ENCODE peak calls at places on chromosome 6, in four cellular contexts. One of them, this sample, is unnamed.
A peak's percentile ranks its signal among the peaks of the same experiment; 100 is the strongest.

GRCh38 chr6:76861403-76861802 is 601.9 kb downstream of the HTR1B start:
- DNase-seq in nephron progenitor cell: peak; percentile 23
- DNase-seq in foreskin fibroblast: no peak
- DNase-seq in choroid plexus epithelial cell: peak; percentile 28
- DNase-seq in this sample: no peak

GRCh38 chr6:17700421-17701416 is 6.0 kb downstream of the NUP153 start:
- DNase-seq in foreskin fibroblast: no peak
- DNase-seq in nephron progenitor cell: no peak
- DNase-seq in choroid plexus epithelial cell: no peak
- DNase-seq in this sample: no peak

GRCh38 chr6:170280689-170281045 is 10.2 kb downstream of the DLL1 start:
- DNase-seq in foreskin fibroblast: no peak
- DNase-seq in nephron progenitor cell: no peak
- DNase-seq in choroid plexus epithelial cell: no peak
- DNase-seq in this sample: no peak

GRCh38 chr6:130503146-130503545 is 137.3 kb downstream of the TMEM200A start:
- DNase-seq in nephron progenitor cell: no peak
- DNase-seq in foreskin fibroblast: peak; percentile 90
- DNase-seq in choroid plexus epithelial cell: peak; percentile 85
- DNase-seq in this sample: no peak

GRCh38 chr6:104566411-104566810 is 293.3 kb downstream of the HACE1 start:
- DNase-seq in foreskin fibroblast: no peak
- DNase-seq in choroid plexus epithelial cell: peak; percentile 52
- DNase-seq in nephron progenitor cell: no peak
- DNase-seq in this sample: no peak

GRCh38 chr6:83270971-83271714 is 78.0 kb downstream of the RWDD2A start:
- DNase-seq in foreskin fibroblast: peak; percentile 79
- DNase-seq in nephron progenitor cell: no peak
- DNase-seq in choroid plexus epithelial cell: peak; percentile 88
- DNase-seq in this sample: no peak

GRCh38 chr6:82645536-82646230 is 282.1 kb downstream of the TPBG start:
- DNase-seq in foreskin fibroblast: peak; percentile 2
- DNase-seq in nephron progenitor cell: no peak
- DNase-seq in choroid plexus epithelial cell: no peak
- DNase-seq in this sample: no peak

GRCh38 chr6:130620338-130620781 is 206.8 kb upstream of the SMLR1 start:
- DNase-seq in choroid plexus epithelial cell: peak; percentile 44
- DNase-seq in nephron progenitor cell: no peak
- DNase-seq in foreskin fibroblast: peak; percentile 53
- DNase-seq in this sample: no peak

GRCh38 chr6:35036828-35037095 is 104.4 kb downstream of the TCP11 start:
- DNase-seq in foreskin fibroblast: no peak
- DNase-seq in nephron progenitor cell: no peak
- DNase-seq in choroid plexus epithelial cell: no peak
- DNase-seq in this sample: no peak

GRCh38 chr6:35477551-35478179 is 9.5 kb downstream of the RPL10A start:
- DNase-seq in foreskin fibroblast: no peak
- DNase-seq in nephron progenitor cell: no peak
- DNase-seq in choroid plexus epithelial cell: no peak
- DNase-seq in this sample: no peak

GRCh38 chr6:157999100-158000051 is 17.7 kb downstream of the SYNJ2 start:
- DNase-seq in choroid plexus epithelial cell: no peak
- DNase-seq in nephron progenitor cell: no peak
- DNase-seq in foreskin fibroblast: no peak
- DNase-seq in this sample: no peak
- TF ChIP-seq CTCF in choroid plexus epithelial cell: no peak
- TF ChIP-seq CTCF in nephron progenitor cell: no peak
- TF ChIP-seq CTCF in foreskin fibroblast: no peak
- TF ChIP-seq CTCF in this sample: no peak

GRCh38 chr6:18997375-18997826 is 610.3 kb downstream of the RNF144B start:
- DNase-seq in nephron progenitor cell: peak; percentile 5
- DNase-seq in foreskin fibroblast: peak; percentile 4
- DNase-seq in choroid plexus epithelial cell: peak; percentile 80
- DNase-seq in this sample: peak; percentile 39
- TF ChIP-seq CTCF in nephron progenitor cell: peak; percentile 64
- TF ChIP-seq CTCF in foreskin fibroblast: peak; percentile 58
- TF ChIP-seq CTCF in choroid plexus epithelial cell: peak; percentile 73
- TF ChIP-seq CTCF in this sample: peak; percentile 61

DNA sequence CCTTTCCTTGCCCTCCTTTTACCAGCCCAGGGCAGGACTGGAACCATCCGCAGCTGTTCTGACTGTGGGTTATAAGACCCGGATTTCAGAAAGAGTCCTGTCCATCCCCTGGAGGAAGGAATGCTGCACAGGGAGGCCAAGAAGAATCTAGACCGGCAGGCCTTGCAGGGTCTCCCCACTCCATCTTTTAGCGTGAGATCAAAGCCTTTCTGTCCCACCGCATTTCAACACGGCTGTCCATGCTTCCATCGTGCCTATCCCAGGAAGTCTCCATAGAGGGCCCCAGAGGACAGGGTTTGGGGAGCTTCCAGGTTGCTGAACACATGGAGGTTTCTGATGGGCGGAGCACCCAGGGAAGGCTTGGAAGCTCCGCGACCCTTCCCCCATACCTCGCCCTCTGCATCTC is 79.3 kb upstream of the AGPAT4 start:
- DNase-seq in nephron progenitor cell: peak; percentile 44
- DNase-seq in foreskin fibroblast: no peak
- DNase-seq in choroid plexus epithelial cell: peak; percentile 47
- DNase-seq in this sample: no peak
- TF ChIP-seq CTCF in nephron progenitor cell: peak; percentile 37
- TF ChIP-seq CTCF in foreskin fibroblast: no peak
- TF ChIP-seq CTCF in choroid plexus epithelial cell: no peak
- TF ChIP-seq CTCF in this sample: no peak

GRCh38 chr6:95352064-95352463 is 225.3 kb upstream of the MANEA start:
- DNase-seq in choroid plexus epithelial cell: peak; percentile 39
- DNase-seq in nephron progenitor cell: no peak
- DNase-seq in foreskin fibroblast: no peak
- DNase-seq in this sample: no peak
- TF ChIP-seq CTCF in choroid plexus epithelial cell: peak; percentile 26
- TF ChIP-seq CTCF in nephron progenitor cell: no peak
- TF ChIP-seq CTCF in foreskin fibroblast: no peak
- TF ChIP-seq CTCF in this sample: no peak

DNA sequence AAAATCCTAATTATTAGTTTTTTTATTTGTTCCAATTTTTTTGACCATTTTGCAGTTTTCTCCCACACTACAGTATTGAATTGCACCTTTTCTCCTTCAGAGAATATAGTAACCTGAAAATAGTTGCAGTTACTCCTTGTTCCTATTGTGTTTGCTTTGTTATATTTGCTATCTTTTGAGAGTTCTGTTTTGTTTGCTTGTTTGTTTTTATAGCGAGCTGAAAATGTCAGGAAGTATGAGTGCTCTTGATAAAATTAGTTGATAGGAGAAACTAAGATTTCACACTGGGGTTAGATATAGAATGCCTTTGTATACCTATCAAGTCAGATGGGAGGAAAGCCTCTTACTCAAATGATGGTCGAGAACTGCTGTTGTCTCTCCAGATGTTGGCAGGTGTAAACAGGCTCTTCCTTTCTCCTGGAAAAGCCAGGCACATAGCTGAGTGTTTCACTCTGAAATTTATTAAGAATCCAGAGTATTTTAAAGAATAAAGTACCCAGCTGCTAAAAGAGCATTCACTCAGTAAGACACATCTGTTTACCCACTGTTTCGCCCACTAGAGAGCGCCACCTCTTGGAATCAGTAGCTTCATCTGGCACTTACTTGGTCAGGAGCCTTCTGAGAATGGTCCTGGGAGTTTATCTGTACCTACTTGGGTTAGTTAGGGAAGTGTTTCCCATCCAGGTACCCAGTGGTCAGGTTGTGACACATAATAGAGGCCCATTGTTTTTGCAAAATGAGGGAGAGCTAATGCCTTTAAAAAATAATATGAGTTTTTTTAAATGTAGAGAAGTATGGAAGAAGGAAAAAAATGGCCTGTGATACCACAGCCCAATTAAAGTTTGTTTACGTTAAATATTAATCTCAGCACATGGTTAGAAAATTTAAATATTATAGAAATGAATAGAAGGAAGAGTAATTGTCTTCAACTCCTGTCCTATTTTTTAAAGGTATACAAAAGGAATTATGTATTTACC is 11.2 kb downstream of the NT5DC1 start:
- DNase-seq in nephron progenitor cell: peak; percentile 34
- DNase-seq in choroid plexus epithelial cell: peak; percentile 80
- DNase-seq in foreskin fibroblast: peak; percentile 65
- DNase-seq in this sample: no peak
- TF ChIP-seq CTCF in nephron progenitor cell: peak; percentile 57
- TF ChIP-seq CTCF in choroid plexus epithelial cell: peak; percentile 82
- TF ChIP-seq CTCF in foreskin fibroblast: peak; percentile 71
- TF ChIP-seq CTCF in this sample: peak; percentile 65

DNA sequence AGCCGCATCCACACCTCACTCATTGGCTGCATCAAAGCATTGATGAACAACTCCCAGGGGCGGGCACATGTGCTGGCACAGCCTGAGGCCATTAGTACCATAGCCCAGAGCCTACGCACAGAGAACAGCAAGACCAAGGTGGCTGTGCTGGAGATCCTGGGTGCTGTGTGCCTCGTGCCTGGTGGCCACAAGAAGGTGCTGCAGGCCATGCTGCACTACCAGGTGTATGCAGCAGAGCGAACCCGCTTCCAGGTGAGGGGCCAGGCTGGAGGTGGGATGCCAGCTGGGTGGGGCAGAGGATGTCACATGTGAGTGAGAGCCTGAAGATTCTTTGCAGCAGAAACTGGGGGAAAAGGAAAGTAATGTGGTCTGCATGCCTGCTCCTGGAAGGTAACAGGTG is 66.7 kb downstream of the MOCS1 start:
- DNase-seq in choroid plexus epithelial cell: no peak
- DNase-seq in foreskin fibroblast: no peak
- DNase-seq in nephron progenitor cell: no peak
- DNase-seq in this sample: no peak
- TF ChIP-seq CTCF in choroid plexus epithelial cell: peak; percentile 30
- TF ChIP-seq CTCF in foreskin fibroblast: no peak
- TF ChIP-seq CTCF in nephron progenitor cell: no peak
- TF ChIP-seq CTCF in this sample: no peak

DNA sequence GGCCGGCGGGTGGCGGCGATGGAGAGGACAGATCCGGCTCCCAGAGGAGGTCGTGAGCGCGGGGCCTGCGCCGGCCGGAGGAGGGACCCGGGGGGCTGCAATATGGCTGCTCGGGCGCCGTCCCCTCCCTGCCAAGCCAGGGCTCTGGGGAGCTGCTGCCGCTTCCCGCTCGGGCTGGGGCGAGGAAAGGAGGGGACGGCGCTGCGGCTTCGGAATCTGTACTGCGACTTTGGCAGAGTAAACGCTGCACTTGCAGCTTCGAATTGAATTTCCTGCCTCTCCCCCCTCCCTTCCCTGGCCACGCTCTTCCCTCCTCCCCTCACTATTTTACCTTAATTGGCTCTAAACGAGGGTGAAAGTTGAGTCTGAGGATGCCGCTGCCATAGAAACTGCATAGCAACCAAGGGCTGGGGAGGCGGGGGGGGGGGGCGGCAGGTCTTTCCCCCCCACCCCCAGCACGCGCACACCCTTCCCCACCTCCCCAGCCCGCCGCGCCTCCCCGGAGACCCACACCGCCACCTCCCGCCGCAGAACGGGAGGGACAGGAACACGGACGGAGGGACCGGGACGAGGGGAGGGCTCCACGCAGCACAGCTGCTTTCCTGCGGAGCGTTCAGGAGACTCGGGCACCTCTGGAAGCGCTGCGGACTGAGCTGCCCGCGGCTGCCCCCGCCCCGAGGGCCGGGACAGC is 93.9 kb downstream of the RNASET2 start:
- DNase-seq in nephron progenitor cell: peak; percentile 76
- DNase-seq in foreskin fibroblast: peak; percentile 35
- DNase-seq in choroid plexus epithelial cell: peak; percentile 7
- DNase-seq in this sample: peak; percentile 71
- TF ChIP-seq CTCF in nephron progenitor cell: no peak
- TF ChIP-seq CTCF in foreskin fibroblast: no peak
- TF ChIP-seq CTCF in choroid plexus epithelial cell: no peak
- TF ChIP-seq CTCF in this sample: peak; percentile 55

GRCh38 chr6:28770732-28771131 is 153.1 kb downstream of the TRIM27 start:
- DNase-seq in foreskin fibroblast: no peak
- DNase-seq in choroid plexus epithelial cell: no peak
- DNase-seq in nephron progenitor cell: no peak
- DNase-seq in this sample: no peak

GRCh38 chr6:28772480-28773381 is 151.1 kb downstream of the TRIM27 start:
- DNase-seq in choroid plexus epithelial cell: no peak
- DNase-seq in foreskin fibroblast: no peak
- DNase-seq in nephron progenitor cell: peak; percentile 41
- DNase-seq in this sample: no peak

GRCh38 chr6:28769626-28770402 is 154.0 kb downstream of the TRIM27 start:
- DNase-seq in foreskin fibroblast: peak; percentile 69
- DNase-seq in choroid plexus epithelial cell: peak; percentile 53
- DNase-seq in nephron progenitor cell: peak; percentile 56
- DNase-seq in this sample: no peak

GRCh38 chr6:28774292-28775051 is 149.3 kb downstream of the TRIM27 start:
- DNase-seq in choroid plexus epithelial cell: no peak
- DNase-seq in foreskin fibroblast: no peak
- DNase-seq in nephron progenitor cell: no peak
- DNase-seq in this sample: no peak

DNA sequence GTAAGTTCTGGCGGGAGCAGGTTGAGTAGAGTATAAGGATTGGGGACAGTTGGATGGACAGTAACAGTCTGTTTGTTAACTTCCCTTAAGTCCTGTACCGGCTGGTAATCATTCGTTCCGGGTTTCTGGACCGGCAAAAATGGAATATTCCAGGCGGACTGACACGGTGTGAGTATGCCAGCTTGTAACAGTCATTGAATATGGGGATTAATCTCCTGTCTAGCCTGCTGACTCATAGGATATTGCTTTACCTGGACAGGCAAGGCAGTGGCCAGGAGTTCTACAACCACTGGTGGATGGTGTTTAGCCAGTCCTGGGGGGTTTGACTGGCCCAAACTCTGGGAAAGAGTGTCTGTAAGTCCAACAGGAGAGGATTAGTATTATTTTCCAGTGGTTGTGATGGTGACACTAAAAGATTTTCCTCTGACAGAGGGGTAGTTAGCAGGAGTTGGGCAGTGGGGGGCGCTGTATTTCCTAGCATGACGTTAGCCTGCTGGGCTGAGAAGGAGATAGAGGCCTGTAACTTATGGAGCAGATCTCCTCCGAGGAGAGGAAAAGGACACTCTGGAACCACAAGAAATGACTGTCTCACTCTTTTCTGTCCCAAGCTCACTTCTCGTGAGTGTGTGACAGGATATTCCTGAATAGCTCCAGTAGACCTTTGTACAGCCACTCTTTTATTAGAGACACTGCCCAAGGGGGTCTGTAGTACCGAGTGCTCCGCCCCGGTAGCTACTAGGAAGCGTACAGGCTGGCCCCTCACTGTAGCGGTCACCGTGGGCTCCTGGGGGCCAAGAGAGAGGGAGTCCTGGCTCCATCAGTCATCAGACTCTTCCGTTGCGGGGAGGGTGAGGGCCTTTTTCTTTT is 152.2 kb downstream of the TRIM27 start:
- DNase-seq in foreskin fibroblast: no peak
- DNase-seq in choroid plexus epithelial cell: no peak
- DNase-seq in nephron progenitor cell: peak; percentile 70
- DNase-seq in this sample: no peak
- TF ChIP-seq CTCF in foreskin fibroblast: no peak
- TF ChIP-seq CTCF in choroid plexus epithelial cell: no peak
- TF ChIP-seq CTCF in nephron progenitor cell: peak; percentile 56
- TF ChIP-seq CTCF in this sample: no peak

GRCh38 chr6:12602342-12602741 is 114.2 kb upstream of the PHACTR1 start:
- DNase-seq in choroid plexus epithelial cell: no peak
- DNase-seq in nephron progenitor cell: no peak
- DNase-seq in foreskin fibroblast: no peak
- DNase-seq in this sample: no peak

GRCh38 chr6:12601881-12602280 is 114.7 kb upstream of the PHACTR1 start:
- DNase-seq in choroid plexus epithelial cell: peak; percentile 58
- DNase-seq in nephron progenitor cell: no peak
- DNase-seq in foreskin fibroblast: no peak
- DNase-seq in this sample: no peak

GRCh38 chr6:12605888-12606345 is 110.7 kb upstream of the PHACTR1 start:
- DNase-seq in choroid plexus epithelial cell: peak; percentile 83
- DNase-seq in foreskin fibroblast: peak; percentile 84
- DNase-seq in nephron progenitor cell: peak; percentile 51
- DNase-seq in this sample: peak; percentile 23

GRCh38 chr6:12603711-12604049 is 112.9 kb upstream of the PHACTR1 start:
- DNase-seq in nephron progenitor cell: no peak
- DNase-seq in choroid plexus epithelial cell: no peak
- DNase-seq in foreskin fibroblast: no peak
- DNase-seq in this sample: no peak

GRCh38 chr6:12602951-12603710 is 113.4 kb upstream of the PHACTR1 start:
- DNase-seq in foreskin fibroblast: peak; percentile 80
- DNase-seq in choroid plexus epithelial cell: peak; percentile 84
- DNase-seq in nephron progenitor cell: no peak
- DNase-seq in this sample: no peak
- TF ChIP-seq CTCF in foreskin fibroblast: peak; percentile 50
- TF ChIP-seq CTCF in choroid plexus epithelial cell: peak; percentile 67
- TF ChIP-seq CTCF in nephron progenitor cell: peak; percentile 47
- TF ChIP-seq CTCF in this sample: peak; percentile 58